ENCODE peak calls at places on chromosomes 12 and 14, in ten cellular contexts. One of them, this sample, is unnamed.

GRCh38 chr12:110508071-110508586 is 6.0 kb downstream of the RAD9B start:
- DNase-seq in HT-29: no peak
- DNase-seq in NCI-H1436: peak
- DNase-seq in gastrocnemius medialis: no peak
- DNase-seq in stimulated activated CD8-positive, alpha-beta memory T cell treated with anti-CD3 and anti-CD28 coated beads, Interleukin-2, amount 100 ng/mL, for 1 hour: no peak
- DNase-seq in cardiac fibroblast: no peak
- DNase-seq in GM10248: no peak
- DNase-seq in DMS53: no peak
- DNase-seq in HEK293T: no peak
- DNase-seq in ELR: no peak
- DNase-seq in this sample: no peak

GRCh38 chr12:19287302-19287701 is 152.0 kb upstream of the AEBP2 start:
- DNase-seq in HT-29: no peak
- DNase-seq in NCI-H1436: no peak
- DNase-seq in gastrocnemius medialis: no peak
- DNase-seq in stimulated activated CD8-positive, alpha-beta memory T cell treated with anti-CD3 and anti-CD28 coated beads, Interleukin-2, amount 100 ng/mL, for 1 hour: no peak
- DNase-seq in cardiac fibroblast: peak
- DNase-seq in GM10248: no peak
- DNase-seq in DMS53: no peak
- DNase-seq in HEK293T: no peak
- DNase-seq in ELR: peak
- DNase-seq in this sample: no peak

GRCh38 chr12:56927281-56927680 is 6.9 kb downstream of the SDR9C7 start:
- DNase-seq in HT-29: no peak
- DNase-seq in NCI-H1436: no peak
- DNase-seq in gastrocnemius medialis: no peak
- DNase-seq in stimulated activated CD8-positive, alpha-beta memory T cell treated with anti-CD3 and anti-CD28 coated beads, Interleukin-2, amount 100 ng/mL, for 1 hour: no peak
- DNase-seq in cardiac fibroblast: no peak
- DNase-seq in GM10248: no peak
- DNase-seq in DMS53: no peak
- DNase-seq in HEK293T: no peak
- DNase-seq in ELR: no peak
- DNase-seq in this sample: no peak

GRCh38 chr14:54877015-54877702 is 25.5 kb downstream of the GCH1 start:
- DNase-seq in HT-29: no peak
- DNase-seq in NCI-H1436: no peak
- DNase-seq in gastrocnemius medialis: no peak
- DNase-seq in stimulated activated CD8-positive, alpha-beta memory T cell treated with anti-CD3 and anti-CD28 coated beads, Interleukin-2, amount 100 ng/mL, for 1 hour: no peak
- DNase-seq in cardiac fibroblast: peak
- DNase-seq in GM10248: no peak
- DNase-seq in DMS53: no peak
- DNase-seq in HEK293T: no peak
- DNase-seq in ELR: no peak
- DNase-seq in this sample: no peak

GRCh38 chr14:99134333-99135046 is 137.5 kb downstream of the BCL11B start:
- DNase-seq in HT-29: no peak
- DNase-seq in NCI-H1436: no peak
- DNase-seq in gastrocnemius medialis: no peak
- DNase-seq in stimulated activated CD8-positive, alpha-beta memory T cell treated with anti-CD3 and anti-CD28 coated beads, Interleukin-2, amount 100 ng/mL, for 1 hour: no peak
- DNase-seq in cardiac fibroblast: no peak
- DNase-seq in GM10248: no peak
- DNase-seq in DMS53: no peak
- DNase-seq in HEK293T: no peak
- DNase-seq in ELR: no peak
- DNase-seq in this sample: no peak

GRCh38 chr12:2053675-2054070 is 886 bp downstream of the CACNA1C start:
- DNase-seq in HT-29: no peak
- DNase-seq in NCI-H1436: no peak
- DNase-seq in gastrocnemius medialis: no peak
- DNase-seq in stimulated activated CD8-positive, alpha-beta memory T cell treated with anti-CD3 and anti-CD28 coated beads, Interleukin-2, amount 100 ng/mL, for 1 hour: no peak
- DNase-seq in cardiac fibroblast: peak
- DNase-seq in GM10248: no peak
- DNase-seq in DMS53: no peak
- DNase-seq in HEK293T: peak
- DNase-seq in ELR: peak
- DNase-seq in this sample: no peak

GRCh38 chr14:66468778-66469367 is 17.3 kb upstream of the CCDC196 start:
- DNase-seq in HT-29: no peak
- DNase-seq in NCI-H1436: no peak
- DNase-seq in gastrocnemius medialis: no peak
- DNase-seq in stimulated activated CD8-positive, alpha-beta memory T cell treated with anti-CD3 and anti-CD28 coated beads, Interleukin-2, amount 100 ng/mL, for 1 hour: no peak
- DNase-seq in cardiac fibroblast: no peak
- DNase-seq in GM10248: no peak
- DNase-seq in DMS53: no peak
- DNase-seq in HEK293T: no peak
- DNase-seq in ELR: no peak
- DNase-seq in this sample: no peak

GRCh38 chr12:48800971-48801370 is 12.1 kb upstream of the ADCY6 start:
- DNase-seq in HT-29: no peak
- DNase-seq in NCI-H1436: no peak
- DNase-seq in gastrocnemius medialis: no peak
- DNase-seq in stimulated activated CD8-positive, alpha-beta memory T cell treated with anti-CD3 and anti-CD28 coated beads, Interleukin-2, amount 100 ng/mL, for 1 hour: no peak
- DNase-seq in cardiac fibroblast: no peak
- DNase-seq in GM10248: no peak
- DNase-seq in DMS53: no peak
- DNase-seq in HEK293T: no peak
- DNase-seq in ELR: no peak
- DNase-seq in this sample: no peak

GRCh38 chr14:100417466-100417865 is 94.3 kb downstream of the SLC25A47 start:
- DNase-seq in HT-29: peak
- DNase-seq in NCI-H1436: peak
- DNase-seq in gastrocnemius medialis: peak
- DNase-seq in stimulated activated CD8-positive, alpha-beta memory T cell treated with anti-CD3 and anti-CD28 coated beads, Interleukin-2, amount 100 ng/mL, for 1 hour: no peak
- DNase-seq in cardiac fibroblast: peak
- DNase-seq in GM10248: no peak
- DNase-seq in DMS53: peak
- DNase-seq in HEK293T: peak
- DNase-seq in ELR: peak
- DNase-seq in this sample: peak

GRCh38 chr12:26090853-26091510 is 33.9 kb downstream of the BHLHE41 start:
- DNase-seq in HT-29: peak
- DNase-seq in NCI-H1436: no peak
- DNase-seq in gastrocnemius medialis: no peak
- DNase-seq in stimulated activated CD8-positive, alpha-beta memory T cell treated with anti-CD3 and anti-CD28 coated beads, Interleukin-2, amount 100 ng/mL, for 1 hour: no peak
- DNase-seq in cardiac fibroblast: no peak
- DNase-seq in GM10248: no peak
- DNase-seq in DMS53: no peak
- DNase-seq in HEK293T: no peak
- DNase-seq in ELR: peak
- DNase-seq in this sample: no peak

GRCh38 chr12:130705174-130705880 is 10.8 kb downstream of the RIMBP2 start:
- DNase-seq in HT-29: no peak
- DNase-seq in NCI-H1436: no peak
- DNase-seq in gastrocnemius medialis: no peak
- DNase-seq in stimulated activated CD8-positive, alpha-beta memory T cell treated with anti-CD3 and anti-CD28 coated beads, Interleukin-2, amount 100 ng/mL, for 1 hour: no peak
- DNase-seq in cardiac fibroblast: no peak
- DNase-seq in GM10248: no peak
- DNase-seq in DMS53: no peak
- DNase-seq in HEK293T: no peak
- DNase-seq in ELR: no peak
- DNase-seq in this sample: no peak

GRCh38 chr12:12901158-12901791 is 9.9 kb downstream of the GPRC5A start:
- DNase-seq in HT-29: peak
- DNase-seq in NCI-H1436: no peak
- DNase-seq in gastrocnemius medialis: peak
- DNase-seq in stimulated activated CD8-positive, alpha-beta memory T cell treated with anti-CD3 and anti-CD28 coated beads, Interleukin-2, amount 100 ng/mL, for 1 hour: no peak
- DNase-seq in cardiac fibroblast: peak
- DNase-seq in GM10248: no peak
- DNase-seq in DMS53: no peak
- DNase-seq in HEK293T: no peak
- DNase-seq in ELR: peak
- DNase-seq in this sample: no peak

GRCh38 chr12:86228656-86229055 is 27.5 kb downstream of the MGAT4C start:
- DNase-seq in HT-29: no peak
- DNase-seq in NCI-H1436: no peak
- DNase-seq in gastrocnemius medialis: no peak
- DNase-seq in stimulated activated CD8-positive, alpha-beta memory T cell treated with anti-CD3 and anti-CD28 coated beads, Interleukin-2, amount 100 ng/mL, for 1 hour: no peak
- DNase-seq in cardiac fibroblast: no peak
- DNase-seq in GM10248: no peak
- DNase-seq in DMS53: peak
- DNase-seq in HEK293T: no peak
- DNase-seq in ELR: no peak
- DNase-seq in this sample: no peak

GRCh38 chr12:102907918-102908317 is 9.1 kb downstream of the PAH start:
- DNase-seq in HT-29: no peak
- DNase-seq in NCI-H1436: no peak
- DNase-seq in gastrocnemius medialis: no peak
- DNase-seq in stimulated activated CD8-positive, alpha-beta memory T cell treated with anti-CD3 and anti-CD28 coated beads, Interleukin-2, amount 100 ng/mL, for 1 hour: no peak
- DNase-seq in cardiac fibroblast: no peak
- DNase-seq in GM10248: no peak
- DNase-seq in DMS53: no peak
- DNase-seq in HEK293T: no peak
- DNase-seq in ELR: no peak
- DNase-seq in this sample: no peak